ENCODE peak calls at places on chromosomes 12 and 14, in eight cellular contexts. B is A549, R is transverse colon, U is epithelial cell of esophagus, M is prostate gland, H is cardiac fibroblast, A is AG10803, N is dorsolateral prefrontal cortex. P is an unnamed sample.

GRCh38 chr12:45246202-45246601 is 30.3 kb downstream of the ANO6 start:
- DNase-seq in A (no peak), N (no peak), R (no peak), H (no peak), M (no peak), B (no peak), U (no peak), P (peak; percentile 46)

GRCh38 chr12:114163766-114164165 is 197.6 kb upstream of the RBM19 start:
- DNase-seq in M (no peak), R (no peak), A (peak; percentile 90), B (peak; percentile 42), U (peak; percentile 22), H (peak; percentile 42), N (no peak), P (peak; percentile 13)

GRCh38 chr12:59660148-59660547 is 64.3 kb downstream of the SLC16A7 start:
- DNase-seq in U (no peak), N (no peak), R (no peak), B (no peak), A (peak; percentile 16), H (no peak), M (no peak), P (no peak)

GRCh38 chr14:48398675-48399282 is 723.4 kb upstream of the MDGA2 start:
- DNase-seq in A (peak; percentile 11), N (no peak), H (peak; percentile 44), U (peak; percentile 59), B (peak; percentile 51), R (no peak), M (no peak), P (peak; percentile 46)

GRCh38 chr12:112317481-112317880 is 64.8 kb downstream of the HECTD4 start:
- DNase-seq in N (no peak), A (peak; percentile 9), B (no peak), H (no peak), M (no peak), U (no peak), R (no peak), P (no peak)

GRCh38 chr12:97097734-97098133 is 190.7 kb downstream of the NEDD1 start:
- DNase-seq in R (no peak), H (no peak), U (no peak), A (no peak), N (no peak), B (no peak), M (no peak), P (no peak)

GRCh38 chr12:23830210-23830609 is 119.3 kb downstream of the SOX5 start:
- DNase-seq in H (no peak), B (no peak), M (no peak), N (no peak), U (no peak), A (no peak), R (no peak), P (no peak)

GRCh38 chr12:66241061-66242043 is 52.3 kb downstream of the IRAK3 start:
- DNase-seq in H (peak; percentile 91), U (peak; percentile 60), M (no peak), R (no peak), N (no peak), A (peak; percentile 88), B (peak; percentile 27), P (peak; percentile 98)

GRCh38 chr12:106251636-106252035 is 3.8 kb upstream of the CKAP4 start:
- DNase-seq in M (no peak), A (peak; percentile 82), U (no peak), B (no peak), R (no peak), N (no peak), H (peak; percentile 18), P (peak; percentile 48)

GRCh38 chr14:54767450-54767849 is 135.2 kb downstream of the GCH1 start:
- DNase-seq in B (no peak), U (no peak), R (no peak), H (no peak), N (no peak), A (no peak), M (no peak), P (no peak)

GRCh38 chr14:68794130-68794855 is 1.4 kb upstream of the ZFP36L1 start:
- DNase-seq in R (peak; percentile 85), M (peak; percentile 85), A (peak; percentile 99), B (peak; percentile 86), U (peak; percentile 94), H (peak; percentile 96), N (no peak), P (peak; percentile 96)

GRCh38 chr12:58443273-58443980 is 476.9 kb downstream of the LRIG3 start:
- DNase-seq in R (peak; percentile 13), A (peak; percentile 18), M (no peak), N (no peak), U (peak; percentile 59), B (peak; percentile 47), H (peak; percentile 51), P (peak; percentile 71)

GRCh38 chr14:52039124-52039815 is 29.6 kb downstream of the NID2 start:
- DNase-seq in A (no peak), H (no peak), N (no peak), R (no peak), B (no peak), M (no peak), U (no peak), P (no peak)

GRCh38 chr14:87877877-87878276 is 115.1 kb downstream of the GALC start:
- DNase-seq in B (no peak), A (no peak), U (peak; percentile 89), N (no peak), M (no peak), R (no peak), H (no peak), P (no peak)

GRCh38 chr12:78316150-78316549 is 485.5 kb downstream of the NAV3 start:
- DNase-seq in M (no peak), A (no peak), H (no peak), U (no peak), N (no peak), R (no peak), B (no peak), P (no peak)

GRCh38 chr14:69879175-69880047 is at the start of gene SMOC1:
- DNase-seq in N (peak; percentile 75), M (no peak), B (peak; percentile 73), R (peak; percentile 65), A (no peak), U (peak; percentile 85), H (peak; percentile 11), P (peak; percentile 94)
- TF ChIP-seq CTCF in N (peak; percentile 20), M (no peak), B (no peak), R (no peak), A (no peak), U (no peak), H (no peak), P (no peak)

DNA sequence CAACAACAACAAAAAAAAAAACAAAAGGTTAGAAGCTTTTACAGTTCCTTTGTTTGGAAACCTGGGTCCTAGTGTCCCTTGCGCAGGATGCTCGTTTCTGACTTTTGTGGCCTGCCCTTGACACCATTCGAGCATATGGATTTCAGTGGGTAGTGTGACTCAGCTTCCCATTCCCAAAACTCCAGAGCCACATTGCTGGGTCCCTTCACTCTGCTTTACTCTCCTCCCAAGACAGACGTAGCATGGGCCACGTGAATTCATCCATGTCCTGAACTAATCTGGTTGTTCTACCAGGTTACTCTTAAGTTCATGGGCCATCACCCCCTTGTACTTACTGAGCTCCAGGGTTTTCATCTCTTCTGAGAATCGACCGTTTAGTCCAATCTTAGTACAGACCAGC is 68.0 kb upstream of the MAX start:
- DNase-seq in A (no peak), B (no peak), M (no peak), N (no peak), U (no peak), R (no peak), H (no peak), P (no peak)
- H3K4me3 ChIP-seq in A (peak overlapping the region; percentile 43), B (peak overlapping the region; percentile 42), M (no peak overlapping the region), N (peak overlapping the region; percentile 48), U (no peak overlapping the region), R (peak overlapping the region; percentile 15), H (no peak overlapping the region), P (no peak overlapping the region)

DNA sequence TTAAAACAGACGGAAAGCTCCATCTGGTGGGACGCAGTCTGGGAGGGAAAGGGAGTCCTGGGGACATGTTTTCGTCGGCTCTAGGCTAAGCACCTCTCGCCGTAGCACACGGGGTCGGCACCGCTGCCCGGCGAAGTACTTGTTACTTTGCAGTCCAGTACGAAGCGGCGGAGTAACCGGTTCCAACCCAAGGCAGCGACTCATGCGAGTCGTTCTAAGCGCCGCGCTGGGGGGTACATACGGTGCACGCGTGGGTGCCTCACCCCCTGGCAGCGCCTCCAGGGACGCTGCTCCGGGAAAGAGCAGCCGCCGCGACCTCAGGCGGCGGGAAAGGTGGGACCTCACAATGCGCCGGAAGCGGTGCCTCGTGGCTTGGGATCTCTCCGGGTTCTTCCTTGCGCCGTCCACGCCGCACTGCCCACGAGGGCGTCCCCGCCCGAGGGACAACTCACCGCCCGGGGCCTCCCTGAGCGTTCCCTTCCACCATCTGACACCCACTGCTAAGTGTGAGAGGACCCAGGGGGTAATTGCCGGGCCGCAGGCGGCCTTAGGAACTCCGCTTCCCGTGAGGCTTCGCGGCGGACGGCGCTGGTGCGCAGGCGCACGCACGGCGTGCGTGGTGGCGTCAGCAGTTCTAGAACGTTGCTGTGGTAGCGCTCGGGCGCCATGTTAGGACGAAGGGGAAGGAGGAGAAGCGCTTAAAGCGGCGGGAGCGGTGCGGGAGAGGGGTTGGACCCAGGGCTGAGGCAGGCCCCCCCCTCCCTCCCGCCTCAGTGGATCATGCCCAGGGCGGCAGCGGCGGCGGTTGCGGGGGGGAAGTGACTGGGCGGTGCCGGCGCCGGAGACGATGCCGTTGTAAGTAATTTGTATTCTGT is at the start of gene PAPOLA:
- DNase-seq in U (peak; percentile 97), A (peak; percentile 93), R (peak; percentile 96), M (peak; percentile 93), B (peak; percentile 97), H (peak; percentile 97), N (peak; percentile 94), P (peak; percentile 97)
- TF ChIP-seq CTCF in U (peak; percentile 13), A (peak; percentile 12), R (peak; percentile 12), M (peak; percentile 37), B (no peak), H (peak; percentile 21), N (peak; percentile 50), P (no peak)

GRCh38 chr14:20641591-20641990 is at the start of gene OR6S1:
- DNase-seq in M (no peak), U (no peak), R (no peak), A (no peak), H (no peak), N (no peak), B (no peak), P (no peak)
- H3K4me3 ChIP-seq in M (no peak within 1 kb of the TSS), U (no peak within 1 kb of the TSS), R (no peak within 1 kb of the TSS), A (no peak within 1 kb of the TSS), H (no peak within 1 kb of the TSS), N (no peak within 1 kb of the TSS), B (no peak within 1 kb of the TSS), P (no peak within 1 kb of the TSS)

GRCh38 chr12:61652265-61652664 is 607.9 kb upstream of the USP15 start:
- DNase-seq in A (no peak), U (no peak), N (no peak), H (no peak), R (no peak), M (no peak), B (no peak), P (no peak)

GRCh38 chr12:61654698-61655097 is 605.5 kb upstream of the USP15 start:
- DNase-seq in B (peak; percentile 6), N (no peak), A (peak; percentile 0), U (peak; percentile 43), H (no peak), M (no peak), R (no peak), P (peak; percentile 9)
- TF ChIP-seq CTCF in B (no peak), N (no peak), A (peak; percentile 22), U (peak; percentile 49), H (no peak), M (no peak), R (no peak), P (peak; percentile 9)

GRCh38 chr12:52046859-52047258 is 4.4 kb upstream of the NR4A1 start:
- DNase-seq in N (no peak), U (no peak), A (no peak), M (no peak), H (no peak), R (no peak), B (no peak), P (no peak)
- H3K4me3 ChIP-seq in N (no peak overlapping the region), U (no peak overlapping the region), A (no peak overlapping the region), M (no peak overlapping the region), H (no peak overlapping the region), R (no peak overlapping the region), B (no peak overlapping the region), P (no peak overlapping the region)